ENCODE peak calls at places on chromosomes 3 and 15, in eight cellular contexts. U is dorsolateral prefrontal cortex, A is RWPE1, S is thoracic aorta, B is tibial nerve, Y is GM23338, Z is stomach, V is transverse colon. J is an unnamed sample.

GRCh38 chr15:53522878-53523455 is 236.5 kb downstream of the WDR72 start:
- DNase-seq in U (no peak), Z (no peak), V (no peak), A (no peak), S (no peak), Y (no peak), B (no peak), J (no peak)

GRCh38 chr15:23069496-23070166 is 30.3 kb upstream of the TUBGCP5 start:
- DNase-seq in S (no peak), B (no peak), V (no peak), Z (no peak), A (peak; percentile 20), U (no peak), Y (peak; percentile 60), J (no peak)

GRCh38 chr3:39937315-39937714 is 127.9 kb downstream of the MYRIP start:
- DNase-seq in V (no peak), Z (no peak), S (no peak), U (no peak), Y (no peak), B (no peak), A (no peak), J (no peak)

GRCh38 chr3:168025076-168025475 is 70.6 kb downstream of the GOLIM4 start:
- DNase-seq in A (no peak), V (no peak), Y (no peak), U (no peak), S (no peak), B (no peak), Z (no peak), J (no peak)

GRCh38 chr3:3316523-3316922 is 137.0 kb upstream of the CRBN start:
- DNase-seq in A (no peak), Y (peak; percentile 6), S (no peak), Z (no peak), V (no peak), B (no peak), U (no peak), J (no peak)

GRCh38 chr3:115792206-115792955 is 169.1 kb downstream of the GAP43 start:
- DNase-seq in A (no peak), Z (no peak), B (no peak), Y (no peak), S (no peak), V (no peak), U (no peak), J (peak; percentile 42)

GRCh38 chr15:67114046-67114445 is 48.6 kb downstream of the SMAD3 start:
- DNase-seq in Z (no peak), S (no peak), V (no peak), Y (no peak), U (no peak), A (no peak), B (no peak), J (no peak)

GRCh38 chr3:185319801-185320200 is 43.1 kb upstream of the MAP3K13 start:
- DNase-seq in Y (no peak), B (no peak), V (no peak), S (no peak), U (no peak), Z (no peak), A (no peak), J (no peak)

GRCh38 chr15:51536965-51537574 is 85.5 kb downstream of the DMXL2 start:
- DNase-seq in U (no peak), V (no peak), Y (peak; percentile 36), Z (no peak), S (no peak), B (peak; percentile 8), A (peak; percentile 23), J (peak; percentile 30)

DNA sequence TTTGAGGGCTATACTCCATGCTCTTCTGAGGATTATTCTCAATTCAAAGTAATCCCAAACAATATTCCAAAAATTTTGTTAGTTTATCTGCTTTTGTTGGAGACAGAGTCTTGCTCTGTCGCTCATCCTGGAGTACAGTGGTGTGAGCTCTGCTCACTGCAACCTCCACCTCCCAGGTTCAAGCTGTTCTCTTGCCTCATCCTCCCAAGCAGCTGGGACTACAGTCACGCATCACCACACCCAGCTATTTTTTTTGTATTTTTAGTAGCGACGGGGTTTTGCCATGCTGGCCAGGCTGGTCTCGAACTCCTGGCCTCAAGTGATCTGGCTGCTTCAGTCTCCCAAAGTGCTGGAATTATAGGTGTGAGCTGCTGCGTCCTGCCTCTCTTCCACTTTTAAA is 39.1 kb downstream of the MEF2A start:
- DNase-seq in V (no peak), U (no peak), Y (no peak), Z (no peak), A (no peak), B (no peak), S (no peak), J (no peak)
- H3K27ac ChIP-seq in V (no peak overlapping the region), U (no peak overlapping the region), Y (peak overlapping the region; percentile 7), Z (no peak overlapping the region), A (peak overlapping the region; percentile 90), B (no peak overlapping the region), S (peak overlapping the region; percentile 15), J (no peak overlapping the region)

GRCh38 chr3:52050571-52050970 is 5.8 kb downstream of the DUSP7 start:
- DNase-seq in V (no peak), U (no peak), S (no peak), Z (no peak), A (no peak), Y (no peak), B (no peak), J (no peak)
- H3K27ac ChIP-seq in V (no peak overlapping the region), U (peak overlapping the region; percentile 98), S (peak overlapping the region; percentile 82), Z (no peak overlapping the region), A (peak overlapping the region; percentile 100), Y (no peak overlapping the region), B (no peak overlapping the region), J (no peak overlapping the region)

GRCh38 chr15:79978694-79979519 is 7.9 kb upstream of the BCL2A1 start:
- DNase-seq in U (no peak), Z (no peak), A (no peak), V (no peak), S (no peak), Y (no peak), B (peak; percentile 55), J (peak; percentile 61)
- H3K27ac ChIP-seq in U (peak overlapping the region; percentile 48), Z (peak overlapping the region; percentile 22), A (no peak overlapping the region), V (peak overlapping the region; percentile 26), S (peak overlapping the region; percentile 43), Y (no peak overlapping the region), B (no peak overlapping the region), J (peak overlapping the region; percentile 48)

GRCh38 chr15:78552597-78552996 is 12.4 kb downstream of the PSMA4 start:
- DNase-seq in Y (no peak), S (no peak), U (no peak), B (no peak), Z (no peak), A (no peak), V (no peak), J (no peak)
- H3K27ac ChIP-seq in Y (no peak overlapping the region), S (no peak overlapping the region), U (no peak overlapping the region), B (no peak overlapping the region), Z (no peak overlapping the region), A (no peak overlapping the region), V (no peak overlapping the region), J (no peak overlapping the region)

GRCh38 chr3:71983694-71984093 is 198.7 kb upstream of the PROK2 start:
- DNase-seq in U (no peak), B (no peak), Z (no peak), Y (no peak), A (no peak), S (no peak), V (no peak), J (no peak)
- H3K27ac ChIP-seq in U (no peak overlapping the region), B (no peak overlapping the region), Z (no peak overlapping the region), Y (no peak overlapping the region), A (peak overlapping the region; percentile 85), S (no peak overlapping the region), V (no peak overlapping the region), J (no peak overlapping the region)

DNA sequence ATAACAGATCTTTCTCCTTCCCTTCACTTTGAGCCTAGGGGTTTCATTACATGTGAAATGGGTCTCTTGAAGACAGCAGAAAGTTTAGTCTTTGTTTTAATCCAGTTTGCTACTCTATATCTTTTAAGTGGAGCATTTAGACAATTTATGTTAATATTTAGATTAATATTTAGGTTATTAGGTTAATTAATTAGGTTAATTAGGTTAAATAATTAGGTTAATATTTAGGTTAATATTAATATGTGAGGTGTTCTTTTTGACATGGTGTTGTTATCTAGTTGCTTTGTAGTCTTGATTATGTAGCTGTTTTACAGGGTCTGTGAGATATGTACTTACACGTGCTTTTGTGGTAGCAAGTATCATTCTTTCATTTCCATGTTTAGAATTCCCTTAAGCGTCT is 312.9 kb downstream of the NEK10 start:
- DNase-seq in S (no peak), Y (no peak), V (no peak), B (no peak), A (no peak), U (no peak), Z (no peak), J (no peak)
- H3K27ac ChIP-seq in S (no peak overlapping the region), Y (no peak overlapping the region), V (no peak overlapping the region), B (no peak overlapping the region), A (no peak overlapping the region), U (no peak overlapping the region), Z (no peak overlapping the region), J (no peak overlapping the region)

GRCh38 chr3:150759319-150759718 is 3.6 kb downstream of the SIAH2 start:
- DNase-seq in Z (no peak), B (no peak), U (no peak), A (peak; percentile 53), S (no peak), V (no peak), Y (no peak), J (no peak)

GRCh38 chr3:150760431-150761200 is 2.4 kb downstream of the SIAH2 start:
- DNase-seq in Z (no peak), Y (no peak), B (no peak), U (no peak), A (no peak), S (no peak), V (no peak), J (peak; percentile 35)

GRCh38 chr3:150757768-150758167 is 5.2 kb downstream of the SIAH2 start:
- DNase-seq in Z (no peak), A (no peak), S (no peak), Y (no peak), U (no peak), V (no peak), B (no peak), J (no peak)

GRCh38 chr3:150761831-150762661 is 923 bp downstream of the SIAH2 start:
- DNase-seq in A (peak; percentile 59), Z (peak; percentile 64), S (no peak), V (peak; percentile 63), Y (peak; percentile 81), U (peak; percentile 54), B (peak; percentile 65), J (peak; percentile 74)

GRCh38 chr3:150759947-150760346 is 3.0 kb downstream of the SIAH2 start:
- DNase-seq in Y (no peak), S (no peak), Z (no peak), V (no peak), U (no peak), B (no peak), A (no peak), J (no peak)
- H3K27ac ChIP-seq in Y (no peak overlapping the region), S (no peak overlapping the region), Z (peak overlapping the region; percentile 98), V (peak overlapping the region; percentile 99), U (no peak overlapping the region), B (no peak overlapping the region), A (no peak overlapping the region), J (peak overlapping the region; percentile 59)

DNA sequence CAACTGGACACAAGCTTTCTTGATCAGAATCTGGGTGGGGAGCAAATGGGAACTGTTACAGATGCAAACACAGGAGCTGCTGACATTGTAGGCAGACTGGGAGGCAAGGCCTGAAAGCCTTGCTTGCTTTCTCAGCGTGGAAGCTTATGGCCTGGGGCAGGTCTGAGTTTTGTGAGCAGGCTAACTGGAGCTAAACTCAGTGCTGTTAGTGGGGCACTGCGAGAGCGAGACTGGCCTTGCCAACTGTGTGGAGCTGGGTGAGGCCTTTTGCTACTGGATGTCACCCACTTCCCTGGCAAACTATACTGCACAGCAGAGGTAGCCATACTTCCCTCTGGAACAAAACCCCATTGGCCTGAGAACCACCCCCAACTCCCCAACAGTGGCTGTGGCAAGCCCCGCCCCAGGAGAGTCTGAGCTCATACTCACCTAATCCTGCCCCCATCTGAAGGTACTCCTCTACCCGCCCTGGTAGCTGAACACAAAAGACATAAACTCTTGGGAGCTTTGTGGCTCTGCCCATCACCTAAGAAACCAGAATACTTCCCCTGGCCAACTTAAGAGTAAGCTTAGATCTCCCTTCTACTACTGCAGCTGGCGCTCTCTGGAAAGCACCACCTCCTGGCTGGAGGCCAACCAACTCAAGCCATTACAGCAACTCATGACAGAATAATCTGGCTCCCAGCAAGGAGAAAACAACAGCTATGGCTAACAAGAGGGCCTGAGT is 42.9 kb downstream of the CFAP20DC start:
- DNase-seq in S (no peak), V (no peak), Y (no peak), Z (no peak), A (no peak), U (no peak), B (no peak), J (no peak)
- H3K27ac ChIP-seq in S (no peak overlapping the region), V (no peak overlapping the region), Y (no peak overlapping the region), Z (no peak overlapping the region), A (no peak overlapping the region), U (no peak overlapping the region), B (no peak overlapping the region), J (no peak overlapping the region)

J was measured in small intestine.